ENCODE peak calls at places on chromosomes 3 and 15, in eight cellular contexts. Y is stimulated activated effector memory CD8-positive, alpha-beta T cell treated with anti-CD3 and anti-CD28 coated beads, Interleukin-12 subunit alpha, Interleukin-12 subunit beta, amount 100 ng/mL, for 72 hours; X is GM18507; P is stimulated activated CD8-positive, alpha-beta memory T cell treated with anti-CD3 and anti-CD28 coated beads, Interleukin-4, amount 100 ng/mL, for 48 hours; H is skeletal muscle cell; W is type B pancreatic cell; G is GM06990; E is GM13976. R is an unnamed sample.

GRCh38 chr3:155323063-155323666 is 29.7 kb upstream of the STRIT1 start:
- DNase-seq in Y (no peak), X (peak; percentile 9), P (no peak), H (peak; percentile 74), W (no peak), G (no peak), E (peak; percentile 49), R (no peak)

GRCh38 chr3:146715176-146715575 is 110.0 kb upstream of the PLSCR5 start:
- DNase-seq in Y (no peak), X (no peak), P (no peak), H (peak; percentile 21), W (no peak), G (no peak), E (no peak), R (no peak)

GRCh38 chr3:67458406-67458805 is 196.0 kb downstream of the SUCLG2 start:
- DNase-seq in Y (no peak), X (no peak), P (no peak), H (no peak), W (no peak), G (no peak), E (no peak), R (no peak)

GRCh38 chr15:79853492-79854328 is 43.1 kb downstream of the MTHFS start:
- DNase-seq in Y (peak; percentile 51), X (peak; percentile 39), P (peak; percentile 75), H (peak; percentile 57), W (no peak), G (peak; percentile 43), E (peak; percentile 53), R (no peak)

GRCh38 chr15:41804920-41805666 is 22.8 kb upstream of the JMJD7 start:
- DNase-seq in Y (no peak), X (no peak), P (no peak), H (no peak), W (no peak), G (no peak), E (no peak), R (no peak)

GRCh38 chr3:123853686-123854372 is 30.3 kb downstream of the MYLK start:
- DNase-seq in Y (no peak), X (no peak), P (no peak), H (no peak), W (no peak), G (no peak), E (no peak), R (no peak)

GRCh38 chr3:116140100-116140689 is 305.1 kb downstream of the LSAMP start:
- DNase-seq in Y (no peak), X (peak; percentile 2), P (no peak), H (no peak), W (no peak), G (no peak), E (no peak), R (no peak)

GRCh38 chr3:46566040-46566631 is at the start of gene LRRC2:
- DNase-seq in Y (no peak), X (no peak), P (no peak), H (peak; percentile 29), W (no peak), G (no peak), E (no peak), R (no peak)

GRCh38 chr3:151964768-151965167 is 91.3 kb downstream of the SUCNR1 start:
- DNase-seq in Y (no peak), X (no peak), P (no peak), H (peak; percentile 26), W (no peak), G (no peak), E (no peak), R (no peak)

GRCh38 chr15:63719281-63719680 is 114.5 kb downstream of the HERC1 start:
- DNase-seq in Y (no peak), X (no peak), P (no peak), H (no peak), W (no peak), G (no peak), E (no peak), R (no peak)

GRCh38 chr3:182460303-182460702 is 333.0 kb upstream of the ATP11B start:
- DNase-seq in Y (no peak), X (no peak), P (no peak), H (no peak), W (no peak), G (no peak), E (no peak), R (no peak)

GRCh38 chr15:22786868-22787698 is 639 bp downstream of the NIPA1 start:
- DNase-seq in Y (no peak), X (no peak), P (peak; percentile 44), H (no peak), W (no peak), G (peak; percentile 63), E (peak; percentile 55), R (no peak)

GRCh38 chr3:190368871-190369270 is 19.1 kb upstream of the CLDN16 start:
- DNase-seq in Y (no peak), X (no peak), P (no peak), H (no peak), W (no peak), G (no peak), E (no peak), R (no peak)

GRCh38 chr3:149621218-149622005 is 36.4 kb downstream of the WWTR1 start:
- DNase-seq in Y (no peak), X (no peak), P (no peak), H (peak; percentile 70), W (no peak), G (no peak), E (no peak), R (no peak)

GRCh38 chr3:156673732-156674045 is 701 bp upstream of the TIPARP start:
- DNase-seq in Y (no peak), X (no peak), P (no peak), H (no peak), W (no peak), G (no peak), E (no peak), R (no peak)

GRCh38 chr3:60314064-60314463 is 937.2 kb downstream of the FHIT start:
- DNase-seq in Y (no peak), X (no peak), P (no peak), H (no peak), W (no peak), G (no peak), E (no peak), R (no peak)

GRCh38 chr3:192857148-192857735 is 60.4 kb downstream of the MB21D2 start:
- DNase-seq in Y (no peak), X (no peak), P (no peak), H (no peak), W (no peak), G (no peak), E (no peak), R (no peak)

GRCh38 chr3:42823351-42823750 is 14.1 kb downstream of the ACKR2 start:
- DNase-seq in Y (no peak), X (no peak), P (no peak), H (no peak), W (no peak), G (no peak), E (no peak), R (peak; percentile 52)

GRCh38 chr15:63510548-63510940 is 6.2 kb downstream of the USP3 start:
- DNase-seq in Y (no peak), X (no peak), P (no peak), H (no peak), W (no peak), G (no peak), E (no peak), R (no peak)

GRCh38 chr3:126473292-126474168 is 2.2 kb downstream of the ZXDC start:
- DNase-seq in Y (no peak), X (no peak), P (no peak), H (no peak), W (no peak), G (no peak), E (no peak), R (no peak)

GRCh38 chr3:192130534-192131132 is 596.7 kb downstream of the FGF12 start:
- DNase-seq in Y (no peak), X (no peak), P (peak; percentile 23), H (peak; percentile 16), W (no peak), G (no peak), E (peak; percentile 21), R (no peak)

GRCh38 chr3:49591615-49592014 is 37.3 kb downstream of the BSN start:
- DNase-seq in Y (no peak), X (no peak), P (no peak), H (no peak), W (peak; percentile 10), G (no peak), E (no peak), R (no peak)

GRCh38 chr3:86239956-86240355 is 751.0 kb downstream of the VGLL3 start:
- DNase-seq in Y (no peak), X (no peak), P (no peak), H (no peak), W (no peak), G (no peak), E (no peak), R (no peak)

GRCh38 chr3:125334675-125335560 is 40.2 kb downstream of the ZNF148 start:
- DNase-seq in Y (no peak), X (no peak), P (no peak), H (no peak), W (no peak), G (no peak), E (no peak), R (no peak)

GRCh38 chr15:101827257-101827656 is 15.3 kb downstream of the OR4F15 start:
- DNase-seq in Y (no peak), X (no peak), P (no peak), H (no peak), W (no peak), G (no peak), E (no peak), R (no peak)

GRCh38 chr3:31621314-31621713 is 88.6 kb downstream of the STT3B start:
- DNase-seq in Y (no peak), X (no peak), P (no peak), H (no peak), W (no peak), G (no peak), E (no peak), R (no peak)

GRCh38 chr3:30751610-30752299 is 142.7 kb downstream of the GADL1 start:
- DNase-seq in Y (no peak), X (no peak), P (peak; percentile 72), H (no peak), W (no peak), G (no peak), E (peak; percentile 14), R (no peak)

GRCh38 chr3:178603735-178604134 is 67.5 kb downstream of the KCNMB2 start:
- DNase-seq in Y (no peak), X (no peak), P (no peak), H (no peak), W (no peak), G (peak; percentile 40), E (no peak), R (no peak)

GRCh38 chr3:3801510-3801841 is 2.2 kb downstream of the LRRN1 start:
- DNase-seq in Y (no peak), X (no peak), P (no peak), H (no peak), W (no peak), G (no peak), E (no peak), R (no peak)

GRCh38 chr15:80478075-80478474 is 73.9 kb downstream of the ARNT2 start:
- DNase-seq in Y (no peak), X (no peak), P (no peak), H (no peak), W (no peak), G (no peak), E (no peak), R (no peak)

GRCh38 chr15:65828566-65828965 is 36.5 kb upstream of the DENND4A start:
- DNase-seq in Y (no peak), X (no peak), P (no peak), H (no peak), W (no peak), G (no peak), E (no peak), R (no peak)

GRCh38 chr15:26767169-26767670 is 5.6 kb downstream of the GABRB3 start:
- DNase-seq in Y (no peak), X (no peak), P (no peak), H (no peak), W (no peak), G (no peak), E (no peak), R (no peak)